ENCODE peak calls at places on chromosomes 4 and X, in five cellular contexts. T is NCI-H460, H is HS-5, K is cardiac muscle cell, L is C1 segment of cervical spinal cord. G is an unnamed sample.

GRCh38 chr4:87973283-87974169 is 2.0 kb upstream of the SPP1 start:
- DNase-seq in T (peak; percentile 83), H (peak; percentile 84), K (peak; percentile 65), L (peak; percentile 54), G (peak; percentile 50)

GRCh38 chrX:357693-358471 is 28.8 kb downstream of the PPP2R3B start:
- DNase-seq in T (peak; percentile 70), H (peak; percentile 69), K (peak; percentile 42), L (no peak), G (no peak)

GRCh38 chr4:130393246-130394041 is 1297.5 kb downstream of the C4orf33 start:
- DNase-seq in T (no peak), H (no peak), K (peak; percentile 74), L (no peak), G (no peak)

GRCh38 chr4:26860922-26861433 is 337 bp downstream of the STIM2 start:
- DNase-seq in T (no peak), H (no peak), K (peak; percentile 72), L (no peak), G (no peak)

GRCh38 chr4:55906999-55907398 is 41.7 kb upstream of the CEP135 start:
- DNase-seq in T (no peak), H (peak; percentile 41), K (no peak), L (no peak), G (no peak)

GRCh38 chr4:148800943-148801342 is 358.7 kb upstream of the NR3C2 start:
- DNase-seq in T (no peak), H (no peak), K (no peak), L (no peak), G (no peak)

GRCh38 chr4:125315571-125316390 is 1.0 kb downstream of the FAT4 start:
- DNase-seq in T (no peak), H (no peak), K (peak; percentile 66), L (no peak), G (peak; percentile 28)

GRCh38 chr4:126738926-126739325 is 893.8 kb upstream of the INTU start:
- DNase-seq in T (no peak), H (no peak), K (no peak), L (no peak), G (no peak)

GRCh38 chr4:173218411-173219125 is 50.0 kb downstream of the GALNT7 start:
- DNase-seq in T (no peak), H (peak; percentile 52), K (peak; percentile 41), L (no peak), G (no peak)